ENCODE peak calls at places on chromosomes 2 and 18, in four cellular contexts. I is A549, S is BJ, L is hepatocyte. F is an unnamed sample.

GRCh38 chr2:47339745-47340541 is 63.0 kb upstream of the MSH2 start:
- DNase-seq in S (no peak), L (peak; percentile 60), I (no peak), F (peak; percentile 100)

GRCh38 chr2:96663829-96664228 is 21.3 kb downstream of the FER1L5 start:
- DNase-seq in I (no peak), S (no peak), L (no peak), F (no peak)

GRCh38 chr18:3319399-3319798 is 57.5 kb downstream of the MYL12B start:
- DNase-seq in S (no peak), I (no peak), L (no peak), F (peak; percentile 47)

GRCh38 chr2:85734942-85735608 is 18.7 kb upstream of the ATOH8 start:
- DNase-seq in L (no peak), I (no peak), S (no peak), F (peak; percentile 74)

GRCh38 chr2:792687-793086 is 115.5 kb upstream of the TMEM18 start:
- DNase-seq in L (no peak), I (no peak), S (no peak), F (no peak)

GRCh38 chr2:240237609-240238151 is 97.2 kb upstream of the OTOS start:
- DNase-seq in L (no peak), I (no peak), S (no peak), F (peak; percentile 89)

GRCh38 chr2:158936978-158937377 is 31.5 kb upstream of the TANC1 start:
- DNase-seq in I (no peak), L (peak; percentile 42), S (peak; percentile 63), F (peak; percentile 87)

GRCh38 chr2:88545118-88545517 is 82.1 kb downstream of the EIF2AK3 start:
- DNase-seq in L (no peak), S (no peak), I (peak; percentile 65), F (peak; percentile 45)

GRCh38 chr2:226115832-226116200 is 683.8 kb downstream of the IRS1 start:
- DNase-seq in I (no peak), S (no peak), L (no peak), F (no peak)

GRCh38 chr2:154974041-154974440 is 275.5 kb downstream of the KCNJ3 start:
- DNase-seq in S (no peak), L (no peak), I (no peak), F (no peak)

GRCh38 chr2:9944330-9944758 is 7.1 kb upstream of the GRHL1 start:
- DNase-seq in S (no peak), L (no peak), I (no peak), F (peak; percentile 40)

GRCh38 chr2:55093381-55093780 is 43.1 kb upstream of the RTN4 start:
- DNase-seq in S (no peak), I (no peak), L (no peak), F (peak; percentile 85)

GRCh38 chr2:120680136-120680761 is 55.4 kb upstream of the GLI2 start:
- DNase-seq in I (peak; percentile 76), L (peak; percentile 93), S (no peak), F (peak; percentile 61)

GRCh38 chr2:100818606-100819364 is 1.2 kb upstream of the NPAS2 start:
- DNase-seq in S (no peak), L (peak; percentile 71), I (peak; percentile 62), F (peak; percentile 45)

DNA sequence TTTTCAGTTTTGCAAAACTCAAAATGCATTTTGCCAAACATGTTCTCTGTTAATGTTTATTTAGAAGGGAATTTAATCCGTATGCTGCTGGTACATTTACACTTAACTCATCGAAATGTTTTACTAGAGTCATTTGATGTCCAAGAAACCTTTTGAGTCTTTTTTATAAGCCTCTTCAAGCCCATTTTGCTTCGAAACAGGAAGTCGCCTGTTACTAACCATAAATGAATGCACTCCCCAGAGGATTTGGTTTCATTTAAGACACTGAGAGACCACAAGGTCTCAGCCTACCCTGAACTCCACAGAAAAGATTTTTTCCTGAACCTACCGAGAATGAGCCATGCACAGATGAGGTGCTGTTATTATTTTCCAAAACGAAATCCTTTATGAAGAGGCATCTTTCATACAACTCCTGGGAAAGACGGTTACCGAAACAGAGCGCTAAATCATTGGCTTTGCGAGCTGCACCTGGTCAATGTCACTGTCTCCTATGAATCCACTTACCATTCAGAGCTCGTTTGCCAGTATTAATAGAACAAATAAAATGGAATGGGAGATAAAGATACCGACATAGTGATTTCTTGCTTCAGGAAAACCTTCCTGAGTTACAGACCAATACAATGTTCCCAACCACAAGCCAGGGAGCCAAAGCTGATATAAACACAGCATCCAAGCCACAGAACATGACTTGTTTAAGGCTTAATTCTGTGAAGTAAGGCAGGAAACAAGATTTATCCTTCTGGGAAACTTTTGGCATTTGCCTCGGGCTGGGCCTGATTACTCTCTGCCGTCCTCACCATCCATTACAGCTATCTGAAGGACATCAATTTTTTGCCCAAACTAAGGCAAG is 382.1 kb downstream of the OSR1 start:
- DNase-seq in I (no peak), L (peak; percentile 41), S (peak; percentile 81), F (peak; percentile 38)
- H3K4me3 ChIP-seq in I (no peak overlapping the region), L (no peak overlapping the region), S (peak overlapping the region; percentile 15), F (no peak overlapping the region)

GRCh38 chr2:12045864-12046291 is 299.4 kb downstream of the LPIN1 start:
- DNase-seq in I (no peak), S (no peak), L (no peak), F (no peak)
- H3K4me3 ChIP-seq in I (no peak overlapping the region), S (no peak overlapping the region), L (no peak overlapping the region), F (no peak overlapping the region)

GRCh38 chr18:27184115-27185024 is 738 bp downstream of the CHST9 start:
- DNase-seq in I (no peak), L (peak; percentile 9), S (no peak), F (no peak)

GRCh38 chr18:27188309-27188708 is 3.2 kb upstream of the CHST9 start:
- DNase-seq in I (no peak), L (no peak), S (no peak), F (no peak)

GRCh38 chr18:27181726-27182125 is 3.4 kb downstream of the CHST9 start:
- DNase-seq in S (no peak), L (no peak), I (no peak), F (no peak)

GRCh38 chr18:27185897-27186296 is 789 bp upstream of the CHST9 start:
- DNase-seq in S (no peak), I (no peak), L (no peak), F (no peak)

DNA sequence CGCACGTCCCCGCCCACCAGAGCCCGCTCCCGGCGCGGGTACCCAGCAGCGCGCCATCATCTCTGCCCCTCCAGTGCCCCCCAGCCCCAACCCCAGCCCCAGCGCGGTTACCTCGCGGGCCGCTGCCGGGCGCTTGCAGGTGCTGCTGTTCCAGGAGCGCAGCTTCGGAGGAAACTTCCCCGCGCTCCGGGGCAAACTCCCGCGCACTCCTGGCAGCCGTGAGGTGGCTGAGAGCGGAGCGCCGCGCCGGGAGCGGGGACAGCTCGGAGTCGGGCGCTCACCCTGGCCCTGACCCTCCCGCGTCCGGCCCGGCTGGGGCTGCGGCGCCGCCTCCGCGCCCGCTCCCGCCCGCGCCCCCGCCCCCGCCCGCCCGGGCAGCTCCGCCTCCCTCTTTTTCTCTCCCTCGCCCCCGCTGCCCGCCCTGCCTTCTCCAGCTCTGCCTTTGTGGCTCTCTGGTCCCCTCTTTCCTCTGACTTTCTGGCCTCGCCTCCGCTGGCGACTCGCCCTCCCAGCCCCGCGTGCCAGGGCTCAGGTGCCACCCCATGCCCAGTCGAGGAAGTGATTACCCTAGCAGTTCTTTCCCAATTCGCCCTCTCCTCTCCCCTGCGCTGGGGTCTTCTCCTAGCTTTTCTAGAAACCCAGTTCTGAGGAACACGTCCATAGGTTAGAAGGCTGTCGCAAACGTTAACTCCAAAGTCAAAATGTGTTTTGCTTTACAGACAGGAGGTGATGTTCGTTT is at the start of gene CHST9:
- DNase-seq in S (no peak), L (peak; percentile 28), I (no peak), F (no peak)
- H3K4me3 ChIP-seq in S (no peak within 1 kb of the TSS), L (peak within 1 kb of the TSS; percentile 53), I (peak within 1 kb of the TSS; percentile 33), F (peak within 1 kb of the TSS; percentile 41)

DNA sequence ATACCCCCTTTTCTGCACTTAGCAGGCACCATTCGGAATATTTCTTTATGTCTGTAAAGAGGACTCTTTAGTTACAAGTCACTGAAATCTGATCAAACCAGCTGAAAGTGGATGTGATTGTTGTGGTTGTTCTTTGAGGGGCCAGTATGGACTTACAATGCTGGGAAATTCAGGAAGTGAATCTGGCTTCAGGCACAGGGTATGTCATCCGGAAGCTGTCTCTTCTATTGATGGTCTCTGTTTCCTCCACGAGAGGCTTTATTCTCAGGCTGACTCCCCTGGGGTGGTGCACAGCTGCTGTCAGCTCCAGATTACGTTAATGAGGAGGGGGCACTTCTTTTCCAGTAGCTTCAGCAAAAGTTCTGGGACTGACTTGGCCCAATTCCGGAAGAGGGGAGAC is 400.6 kb downstream of the TSN start:
- DNase-seq in L (no peak), S (no peak), I (no peak), F (no peak)
- H3K4me3 ChIP-seq in L (no peak overlapping the region), S (no peak overlapping the region), I (no peak overlapping the region), F (no peak overlapping the region)

DNA sequence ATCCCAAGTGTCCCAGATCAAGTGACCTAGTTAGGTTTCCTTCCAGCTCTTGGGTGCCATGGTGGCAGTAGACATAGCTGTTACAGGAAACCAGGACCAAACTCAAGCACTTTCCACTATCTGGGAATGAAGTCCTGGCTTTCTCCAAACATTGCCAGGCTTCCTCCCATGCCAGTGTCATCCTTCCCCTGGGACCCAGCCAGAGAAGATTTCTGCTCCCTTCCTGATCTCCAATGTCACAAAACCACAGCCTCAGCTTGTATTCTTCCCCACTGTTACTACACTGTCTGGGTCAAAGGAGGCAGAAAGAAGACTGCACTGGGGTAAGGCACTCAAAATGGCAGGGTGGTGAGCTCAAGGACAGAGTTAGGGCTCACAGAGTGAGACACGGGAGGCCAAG is 347.1 kb downstream of the TNS1 start:
- DNase-seq in S (no peak), L (no peak), I (no peak), F (no peak)
- H3K4me3 ChIP-seq in S (no peak overlapping the region), L (no peak overlapping the region), I (no peak overlapping the region), F (no peak overlapping the region)

F was measured in bronchial epithelial cell.